ENCODE peak calls at places on chromosomes 3 and 15, in ten cellular contexts. T, M, J, O, Z, H, U, V, C and I are unnamed samples.

GRCh38 chr3:150059729-150060128 is 89.0 kb upstream of the PFN2 start:
- DNase-seq in T (no peak), M (no peak), J (no peak), O (no peak), Z (no peak), H (no peak), U (no peak), V (no peak), C (no peak), I (no peak)

GRCh38 chr3:21042184-21042583 is 708.8 kb downstream of the ZNF385D start:
- DNase-seq in T (no peak), M (no peak), J (no peak), O (no peak), Z (no peak), H (no peak), U (no peak), V (no peak), C (no peak), I (no peak)

GRCh38 chr15:81962438-81962837 is 83.4 kb downstream of the MEX3B start:
- DNase-seq in T (no peak), M (no peak), J (no peak), O (no peak), Z (no peak), H (no peak), U (no peak), V (no peak), C (no peak), I (no peak)

GRCh38 chr3:50245831-50246516 is 10.0 kb downstream of the GNAI2 start:
- DNase-seq in T (peak), M (peak), J (no peak), O (peak), Z (peak), H (no peak), U (peak), V (peak), C (no peak), I (peak)

GRCh38 chr3:197373096-197373495 is 74.7 kb upstream of the DLG1 start:
- DNase-seq in T (no peak), M (no peak), J (no peak), O (no peak), Z (no peak), H (no peak), U (no peak), V (no peak), C (no peak), I (no peak)

GRCh38 chr15:43775411-43775965 is 1.3 kb downstream of the ELL3 start:
- DNase-seq in T (peak), M (peak), J (peak), O (peak), Z (no peak), H (no peak), U (peak), V (no peak), C (peak), I (peak)

GRCh38 chr3:16151109-16151508 is 23.4 kb upstream of the GALNT15 start:
- DNase-seq in T (peak), M (no peak), J (no peak), O (peak), Z (no peak), H (peak), U (no peak), V (no peak), C (no peak), I (no peak)

GRCh38 chr3:61589856-61590255 is 28.5 kb downstream of the PTPRG start:
- DNase-seq in T (peak), M (peak), J (peak), O (peak), Z (no peak), H (no peak), U (no peak), V (no peak), C (no peak), I (no peak)

GRCh38 chr3:120894285-120894684 is 13.7 kb upstream of the STXBP5L start:
- DNase-seq in T (peak), M (peak), J (no peak), O (peak), Z (no peak), H (no peak), U (no peak), V (no peak), C (peak), I (no peak)

GRCh38 chr3:10602769-10603768 is 97.7 kb upstream of the ATP2B2 start:
- DNase-seq in T (no peak), M (no peak), J (no peak), O (no peak), Z (no peak), H (no peak), U (no peak), V (peak), C (no peak), I (no peak)

GRCh38 chr3:159234306-159234705 is 432.5 kb downstream of the MFSD1 start:
- DNase-seq in T (peak), M (peak), J (peak), O (peak), Z (no peak), H (peak), U (no peak), V (no peak), C (no peak), I (no peak)

GRCh38 chr3:160226026-160226739 is 961 bp downstream of the C3orf80 start:
- DNase-seq in T (no peak), M (no peak), J (no peak), O (no peak), Z (peak), H (no peak), U (no peak), V (peak), C (no peak), I (peak)

GRCh38 chr3:46883252-46884185 is 6.0 kb downstream of the PTH1R start:
- DNase-seq in T (peak), M (no peak), J (no peak), O (no peak), Z (peak), H (no peak), U (no peak), V (peak), C (no peak), I (peak)

GRCh38 chr15:98805434-98806274 is 157.3 kb downstream of the IGF1R start:
- DNase-seq in T (no peak), M (no peak), J (no peak), O (peak), Z (no peak), H (no peak), U (no peak), V (no peak), C (no peak), I (no peak)

GRCh38 chr3:117547956-117548550 is 838.5 kb downstream of the TUSC7 start:
- DNase-seq in T (peak), M (peak), J (peak), O (peak), Z (no peak), H (peak), U (no peak), V (no peak), C (no peak), I (no peak)

GRCh38 chr3:126538316-126538715 is 14.4 kb downstream of the CHST13 start:
- DNase-seq in T (no peak), M (no peak), J (no peak), O (no peak), Z (no peak), H (no peak), U (no peak), V (no peak), C (no peak), I (no peak)

GRCh38 chr3:77254967-77255831 is 215.3 kb downstream of the ROBO2 start:
- DNase-seq in T (peak), M (peak), J (peak), O (peak), Z (peak), H (peak), U (peak), V (peak), C (no peak), I (peak)

GRCh38 chr15:66454143-66454542 is 43.4 kb downstream of the SNAPC5 start:
- DNase-seq in T (peak), M (peak), J (no peak), O (peak), Z (no peak), H (no peak), U (no peak), V (no peak), C (no peak), I (no peak)

GRCh38 chr15:89670985-89671560 is 8.1 kb downstream of the PLIN1 start:
- DNase-seq in T (no peak), M (no peak), J (no peak), O (no peak), Z (no peak), H (no peak), U (no peak), V (no peak), C (no peak), I (no peak)

GRCh38 chr15:59002418-59002859 is 15.0 kb downstream of the RNF111 start:
- DNase-seq in T (no peak), M (no peak), J (no peak), O (no peak), Z (no peak), H (no peak), U (no peak), V (peak), C (no peak), I (no peak)

GRCh38 chr3:195263925-195264575 is 6.9 kb downstream of the XXYLT1 start:
- DNase-seq in T (no peak), M (no peak), J (no peak), O (no peak), Z (no peak), H (no peak), U (no peak), V (no peak), C (no peak), I (no peak)

GRCh38 chr15:83653639-83654378 is at the start of gene ADAMTSL3:
- DNase-seq in T (peak), M (no peak), J (no peak), O (peak), Z (peak), H (no peak), U (peak), V (no peak), C (no peak), I (peak)

GRCh38 chr3:10228248-10228950 is 19.9 kb upstream of the TATDN2 start:
- DNase-seq in T (peak), M (peak), J (no peak), O (peak), Z (no peak), H (no peak), U (no peak), V (peak), C (no peak), I (no peak)

GRCh38 chr15:70098461-70099166 is 897 bp upstream of the TLE3 start:
- DNase-seq in T (peak), M (no peak), J (no peak), O (peak), Z (peak), H (no peak), U (peak), V (no peak), C (peak), I (peak)

GRCh38 chr3:5891721-5892120 is 704.2 kb downstream of the EDEM1 start:
- DNase-seq in T (no peak), M (no peak), J (no peak), O (no peak), Z (no peak), H (peak), U (no peak), V (no peak), C (no peak), I (no peak)

GRCh38 chr3:73762855-73763254 is 138.1 kb upstream of the PDZRN3 start:
- DNase-seq in T (no peak), M (no peak), J (no peak), O (no peak), Z (no peak), H (no peak), U (no peak), V (no peak), C (no peak), I (no peak)

GRCh38 chr15:98043160-98044059 is 82.9 kb downstream of the ARRDC4 start:
- DNase-seq in T (no peak), M (no peak), J (no peak), O (no peak), Z (no peak), H (no peak), U (no peak), V (no peak), C (no peak), I (no peak)

GRCh38 chr15:91186892-91187644 is 87.0 kb downstream of the SV2B start:
- DNase-seq in T (peak), M (no peak), J (peak), O (peak), Z (peak), H (no peak), U (no peak), V (no peak), C (no peak), I (peak)

GRCh38 chr3:123568875-123569274 is 16.0 kb downstream of the HACD2 start:
- DNase-seq in T (no peak), M (no peak), J (no peak), O (no peak), Z (no peak), H (no peak), U (no peak), V (no peak), C (no peak), I (no peak)

GRCh38 chr3:45765956-45766355 is 30.4 kb downstream of the SLC6A20 start:
- DNase-seq in T (no peak), M (no peak), J (no peak), O (no peak), Z (no peak), H (no peak), U (no peak), V (no peak), C (no peak), I (no peak)

GRCh38 chr15:98221577-98221976 is 261.1 kb downstream of the ARRDC4 start:
- DNase-seq in T (no peak), M (no peak), J (no peak), O (no peak), Z (no peak), H (no peak), U (no peak), V (no peak), C (no peak), I (no peak)

GRCh38 chr15:90519688-90520087 is 10.0 kb upstream of the CRTC3 start:
- DNase-seq in T (peak), M (peak), J (no peak), O (peak), Z (no peak), H (no peak), U (no peak), V (no peak), C (no peak), I (no peak)

GRCh38 chr3:140953028-140953960 is 11.7 kb downstream of the SLC25A36 start:
- DNase-seq in T (peak), M (peak), J (no peak), O (peak), Z (no peak), H (no peak), U (no peak), V (no peak), C (no peak), I (no peak)

GRCh38 chr3:134055661-134056060 is 25.9 kb upstream of the SLCO2A1 start:
- DNase-seq in T (no peak), M (no peak), J (no peak), O (no peak), Z (no peak), H (no peak), U (peak), V (no peak), C (no peak), I (no peak)

GRCh38 chr3:134056464-134056891 is 26.8 kb upstream of the SLCO2A1 start:
- DNase-seq in T (peak), M (no peak), J (no peak), O (no peak), Z (no peak), H (no peak), U (peak), V (no peak), C (no peak), I (no peak)

GRCh38 chr3:134054231-134054630 is 24.5 kb upstream of the SLCO2A1 start:
- DNase-seq in T (peak), M (no peak), J (no peak), O (no peak), Z (no peak), H (no peak), U (no peak), V (no peak), C (no peak), I (no peak)

GRCh38 chr3:134057006-134057832 is 27.5 kb upstream of the SLCO2A1 start:
- DNase-seq in T (peak), M (no peak), J (no peak), O (no peak), Z (no peak), H (no peak), U (peak), V (no peak), C (no peak), I (no peak)

DNA sequence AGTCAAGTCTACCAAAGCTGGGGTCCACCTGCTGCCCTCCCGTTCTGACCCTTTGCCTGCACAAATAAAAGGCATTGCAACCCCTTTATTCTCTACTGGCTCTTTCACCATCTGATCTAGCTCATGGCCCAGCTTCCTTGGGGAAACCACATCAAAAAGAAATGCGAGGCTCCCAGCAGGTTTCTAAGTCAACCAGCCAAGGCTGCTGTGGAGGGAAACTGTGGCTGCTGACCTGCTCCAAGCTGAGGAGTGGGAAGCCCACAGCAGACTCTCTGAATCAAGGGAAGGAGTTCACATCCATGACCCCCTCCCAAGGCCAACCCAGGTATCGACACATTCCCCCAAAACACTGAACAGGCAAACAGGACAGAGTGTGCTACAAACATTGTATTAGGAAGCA is 25.2 kb upstream of the SLCO2A1 start:
- DNase-seq in T (no peak), M (no peak), J (no peak), O (no peak), Z (no peak), H (no peak), U (no peak), V (no peak), C (no peak), I (no peak)
- TF ChIP-seq CTCF in T (no peak), M (no peak), J (no peak), O (no peak), Z (no peak), H (no peak), U (no peak), V (no peak), C (no peak), I (no peak)

GRCh38 chr3:127590593-127591477 is at the start of gene TPRA1:
- DNase-seq in T (peak), M (peak), J (peak), O (peak), Z (peak), H (peak), U (peak), V (peak), C (peak), I (peak)
- TF ChIP-seq CTCF in T (no peak), M (peak), J (no peak), O (peak), Z (no peak), H (peak), U (no peak), V (peak), C (no peak), I (no peak)

DNA sequence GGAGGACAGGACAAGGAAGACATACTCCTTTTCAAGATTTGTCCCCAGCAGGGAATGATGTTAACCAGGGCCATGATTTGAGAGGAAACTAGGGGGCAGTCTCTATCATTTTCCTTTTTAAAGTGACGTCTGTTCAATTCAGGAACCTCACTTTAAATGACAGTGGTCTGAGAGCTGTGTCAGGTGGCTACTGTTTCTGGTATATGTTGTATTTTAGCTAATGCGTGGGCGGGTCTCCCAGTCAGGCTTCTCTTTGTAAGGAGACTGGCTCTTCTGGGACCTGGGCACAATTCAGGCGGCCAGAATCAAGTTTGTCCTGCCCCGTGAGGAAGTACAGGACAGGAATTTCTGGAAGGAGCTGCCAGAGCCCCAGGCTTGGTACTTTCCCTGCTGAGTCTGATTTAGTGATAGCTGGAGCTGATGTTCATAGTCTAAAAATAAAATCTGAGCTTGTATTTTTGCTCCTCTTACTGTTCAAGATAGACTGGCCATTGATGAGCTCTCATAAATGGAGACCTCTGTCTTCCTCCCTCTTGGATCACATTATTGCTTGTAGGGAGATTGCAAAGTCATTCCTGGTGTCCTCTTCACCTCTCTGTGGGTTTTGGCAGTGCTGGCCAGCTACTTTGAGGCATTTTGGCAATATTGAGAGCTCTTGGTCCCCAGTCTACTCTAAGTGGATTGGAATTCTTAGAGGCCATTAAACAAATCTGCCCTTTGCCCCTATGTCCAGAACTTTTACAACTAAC is 25.6 kb downstream of the SQOR start:
- DNase-seq in T (no peak), M (peak), J (no peak), O (no peak), Z (no peak), H (no peak), U (peak), V (peak), C (no peak), I (no peak)
- TF ChIP-seq CTCF in T (no peak), M (no peak), J (no peak), O (no peak), Z (no peak), H (no peak), U (no peak), V (no peak), C (peak), I (no peak)

GRCh38 chr15:32936283-32936918 is 218.6 kb downstream of the GREM1 start:
- DNase-seq in T (peak), M (peak), J (no peak), O (peak), Z (no peak), H (peak), U (no peak), V (peak), C (peak), I (no peak)
- TF ChIP-seq CTCF in T (peak), M (peak), J (peak), O (peak), Z (peak), H (peak), U (peak), V (peak), C (peak), I (peak)

DNA sequence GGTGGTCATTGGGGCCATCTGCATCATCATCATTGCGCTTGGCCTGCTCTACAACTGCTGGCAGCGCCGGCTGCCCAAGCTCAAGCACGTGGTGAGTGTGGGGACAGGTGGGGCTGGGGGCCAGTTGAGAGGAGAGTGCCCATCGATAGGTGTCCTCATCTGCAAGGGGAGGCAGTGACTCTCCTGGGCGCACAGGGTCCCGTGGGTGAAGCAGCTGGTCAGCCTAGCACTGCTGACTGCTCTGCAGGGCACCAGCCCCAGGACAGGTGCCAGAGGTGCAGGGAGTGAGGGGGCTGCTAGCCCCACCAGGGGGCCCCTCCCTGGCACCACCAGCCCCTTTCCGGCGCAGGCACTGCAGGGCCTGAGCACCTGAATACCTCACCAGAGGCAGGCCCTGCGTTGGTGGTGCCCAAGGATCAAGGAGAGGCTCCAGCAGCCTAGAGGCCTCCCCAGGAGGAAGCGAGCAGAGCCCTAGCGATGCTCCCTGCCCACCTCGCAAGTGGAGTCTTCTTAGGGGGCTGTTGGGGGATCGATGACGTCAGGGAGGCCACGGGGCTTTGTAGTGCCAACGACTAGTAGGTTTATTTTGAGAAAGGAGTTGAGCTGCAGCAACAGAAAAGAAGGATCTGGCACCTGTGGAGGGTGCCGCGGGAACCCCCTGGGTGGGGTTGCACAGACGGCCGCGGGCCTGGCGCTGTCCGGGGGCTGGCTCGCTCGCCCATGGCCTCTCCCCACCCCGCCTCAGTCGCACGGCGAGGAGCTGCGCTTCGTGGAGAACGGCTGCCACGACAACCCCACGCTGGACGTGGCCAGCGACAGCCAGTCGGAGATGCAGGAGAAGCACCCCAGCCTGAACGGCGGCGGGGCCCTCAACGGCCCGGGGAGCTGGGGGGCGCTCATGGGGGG is 976 bp upstream of the ABTB1 start:
- DNase-seq in T (no peak), M (no peak), J (no peak), O (no peak), Z (no peak), H (no peak), U (peak), V (peak), C (no peak), I (peak)
- TF ChIP-seq CTCF in T (no peak), M (no peak), J (no peak), O (no peak), Z (no peak), H (no peak), U (no peak), V (no peak), C (no peak), I (no peak)